ENCODE peak calls at places on chromosomes 3 and 15, in six cellular contexts. B is BE2C, O is cardiac fibroblast, A is GM13977, P is cardiac muscle cell, H is transverse colon. U is an unnamed sample.
A peak's percentile ranks its signal among the peaks of the same experiment; 100 is the strongest.

GRCh38 chr15:71116366-71116765 is 1.1 kb downstream of the THSD4 start:
- DNase-seq in H (peak; percentile 24), A (no peak), O (peak; percentile 41), P (no peak), B (no peak), U (peak; percentile 25)

GRCh38 chr15:64232400-64232799 is 69.6 kb upstream of the PPIB start:
- DNase-seq in O (peak; percentile 67), A (no peak), B (no peak), P (peak; percentile 25), H (no peak), U (no peak)

GRCh38 chr3:117101697-117102096 is 392.1 kb downstream of the TUSC7 start:
- DNase-seq in A (no peak), P (no peak), H (no peak), B (no peak), O (no peak), U (no peak)

GRCh38 chr3:52787246-52787645 is 7.3 kb upstream of the ITIH3 start:
- DNase-seq in B (no peak), H (no peak), P (no peak), A (no peak), O (no peak), U (no peak)

GRCh38 chr15:80798911-80799310 is 19.7 kb downstream of the CEMIP start:
- DNase-seq in A (no peak), O (no peak), B (no peak), H (no peak), P (no peak), U (no peak)

GRCh38 chr15:80405554-80405850 is 1.3 kb downstream of the ARNT2 start:
- DNase-seq in B (no peak), P (no peak), O (no peak), H (no peak), A (no peak), U (no peak)

GRCh38 chr3:16186565-16186964 is 12.1 kb downstream of the GALNT15 start:
- DNase-seq in B (no peak), H (no peak), A (no peak), O (no peak), P (no peak), U (no peak)

GRCh38 chr3:100423611-100424010 is 22.3 kb downstream of the LNP1 start:
- DNase-seq in P (no peak), B (no peak), H (no peak), A (no peak), O (no peak), U (no peak)

GRCh38 chr3:140816804-140817203 is 124.8 kb upstream of the SLC25A36 start:
- DNase-seq in B (no peak), A (no peak), H (no peak), O (no peak), P (no peak), U (no peak)

GRCh38 chr3:10312866-10313265 is 8.0 kb downstream of the SEC13 start:
- DNase-seq in B (no peak), O (no peak), H (no peak), A (no peak), P (no peak), U (no peak)

GRCh38 chr3:59839810-59840515 is 790.1 kb upstream of the CFAP20DC start:
- DNase-seq in A (peak; percentile 11), B (no peak), H (no peak), P (no peak), O (no peak), U (no peak)

GRCh38 chr15:89019436-89019835 is 68.8 kb upstream of the ABHD2 start:
- DNase-seq in O (no peak), A (no peak), B (no peak), P (no peak), H (no peak), U (no peak)

GRCh38 chr15:47917881-47918280 is 200.6 kb downstream of the SEMA6D start:
- DNase-seq in P (no peak), H (no peak), A (no peak), O (no peak), B (no peak), U (no peak)

GRCh38 chr15:52008698-52009434 is 10.2 kb upstream of the MAPK6 start:
- DNase-seq in O (peak; percentile 33), B (no peak), P (no peak), H (no peak), A (no peak), U (no peak)

GRCh38 chr15:51731549-51732267 is 5.7 kb downstream of the LYSMD2 start:
- DNase-seq in A (peak; percentile 58), O (peak; percentile 72), B (no peak), P (peak; percentile 82), H (peak; percentile 28), U (peak; percentile 28)

GRCh38 chr3:66655673-66656072 is 154.9 kb upstream of the LRIG1 start:
- DNase-seq in H (no peak), P (no peak), O (no peak), A (no peak), B (no peak), U (no peak)

GRCh38 chr15:66701422-66702034 is 508 bp upstream of the SMAD6 start:
- DNase-seq in H (peak; percentile 54), P (no peak), A (peak; percentile 61), B (peak; percentile 76), O (no peak), U (no peak)

GRCh38 chr3:98602078-98602678 is 8.8 kb upstream of the CPOX start:
- DNase-seq in A (peak; percentile 51), H (no peak), P (peak; percentile 84), O (peak; percentile 84), B (peak; percentile 50), U (peak; percentile 33)

GRCh38 chr3:169907476-169907875 is 3.9 kb upstream of the SAMD7 start:
- DNase-seq in A (no peak), O (no peak), H (no peak), B (no peak), P (no peak), U (no peak)

GRCh38 chr3:169911272-169911671 is at the start of gene SAMD7:
- DNase-seq in O (no peak), H (no peak), A (no peak), P (no peak), B (no peak), U (no peak)

GRCh38 chr3:169914321-169914720 is 2.9 kb downstream of the SAMD7 start:
- DNase-seq in P (peak; percentile 57), O (peak; percentile 36), B (peak; percentile 56), H (no peak), A (no peak), U (peak; percentile 35)

GRCh38 chr3:169907944-169908343 is 3.4 kb upstream of the SAMD7 start:
- DNase-seq in A (no peak), O (no peak), P (no peak), H (no peak), B (no peak), U (no peak)

DNA sequence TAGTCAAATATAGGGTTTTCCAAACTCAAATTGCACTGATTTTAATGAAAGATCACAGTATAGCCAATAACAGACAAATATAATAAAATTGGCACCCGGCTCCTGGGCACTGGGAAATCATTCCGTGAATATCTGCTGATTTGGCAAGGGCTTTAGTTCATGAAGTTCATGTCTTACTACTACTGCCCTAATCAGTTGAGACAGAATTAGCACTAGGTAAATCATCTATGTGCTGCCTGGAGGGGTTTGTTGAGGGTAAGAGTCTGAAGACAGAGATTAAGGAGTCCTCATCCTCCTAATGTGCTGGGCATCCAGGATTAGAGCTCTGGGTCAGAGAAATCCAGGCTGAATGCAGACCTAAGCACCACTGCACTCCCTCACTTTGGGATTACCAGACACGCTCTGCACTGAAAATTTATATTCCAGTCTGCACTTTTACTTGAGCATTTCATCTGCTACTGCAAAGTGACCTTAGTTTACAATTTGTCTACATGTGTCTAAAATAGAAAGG is 2.0 kb downstream of the SAMD7 start:
- DNase-seq in H (no peak), A (no peak), B (no peak), P (no peak), O (no peak), U (no peak)
- TF ChIP-seq CTCF in H (no peak), A (no peak), B (no peak), P (no peak), O (no peak), U (no peak)

DNA sequence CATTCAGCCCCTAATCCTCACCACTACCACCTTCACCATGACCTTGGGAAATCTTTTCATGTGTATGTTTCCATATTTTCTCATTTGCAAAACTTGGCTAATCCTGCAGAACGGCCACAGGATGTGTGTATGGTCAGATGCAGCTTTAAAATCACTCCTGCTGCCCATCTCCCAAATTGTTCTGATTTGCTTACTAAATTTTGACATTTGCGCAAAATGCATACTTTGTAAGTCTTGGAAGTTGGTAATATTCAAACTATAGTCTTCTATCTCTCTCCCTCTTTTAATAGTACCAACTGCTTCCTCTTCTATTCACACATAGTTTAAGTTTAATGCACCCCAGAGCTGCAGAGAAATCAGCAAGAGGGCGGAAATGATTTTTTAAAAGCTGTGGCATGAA is 181.5 kb downstream of the CHST2 start:
- DNase-seq in P (no peak), O (no peak), A (no peak), H (no peak), B (no peak), U (no peak)
- TF ChIP-seq CTCF in P (no peak), O (no peak), A (no peak), H (no peak), B (no peak), U (no peak)

DNA sequence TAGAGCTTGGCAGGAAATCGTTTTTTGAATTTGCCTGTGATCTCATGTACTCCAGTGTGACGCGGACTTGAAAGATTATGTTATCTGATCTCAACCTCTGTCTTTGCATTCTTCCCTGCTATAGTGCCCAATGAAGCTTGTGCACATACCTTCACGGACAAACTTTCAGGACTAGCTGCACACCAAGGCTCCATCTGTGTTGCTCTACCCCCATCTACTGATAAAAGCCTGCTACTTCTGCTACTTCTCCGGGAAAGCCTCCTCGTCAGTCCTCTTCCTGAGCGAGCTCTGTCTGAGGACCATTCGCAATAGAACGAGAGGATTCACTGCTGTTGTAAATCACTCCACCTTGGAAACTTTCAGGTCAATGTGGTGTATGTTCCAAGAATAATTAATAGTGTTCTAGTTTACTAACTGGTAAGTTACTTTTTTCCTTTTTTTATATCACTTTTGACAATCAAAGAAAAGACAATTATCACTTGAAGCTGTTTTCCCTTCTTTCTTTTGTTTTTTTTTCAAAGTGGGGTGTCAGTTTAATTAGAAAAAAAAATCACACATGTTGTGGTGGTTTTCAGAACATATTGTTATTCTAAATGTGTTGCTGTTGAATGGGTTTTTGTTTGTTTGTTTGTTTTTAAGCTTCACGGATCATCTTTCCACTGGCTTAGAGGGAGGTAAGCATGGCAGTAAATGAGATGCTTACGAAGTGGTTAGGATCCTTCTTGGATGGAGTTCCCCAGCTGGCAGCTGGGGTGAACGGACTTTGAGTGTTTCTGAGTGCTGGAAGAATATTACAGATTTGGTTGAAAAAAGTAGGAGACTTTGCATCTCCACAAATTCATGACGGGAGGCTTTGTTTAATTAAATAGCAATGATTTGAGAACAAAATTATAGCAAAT is 217.7 kb downstream of the ARRDC4 start:
- DNase-seq in O (peak; percentile 61), H (peak; percentile 29), B (peak; percentile 41), P (peak; percentile 66), A (peak; percentile 11), U (peak; percentile 68)
- TF ChIP-seq CTCF in O (peak; percentile 58), H (peak; percentile 79), B (peak; percentile 82), P (peak; percentile 57), A (no peak), U (peak; percentile 32)

GRCh38 chr15:68679161-68679560 is 100.4 kb downstream of the CORO2B start:
- DNase-seq in P (no peak), A (no peak), B (no peak), O (no peak), H (no peak), U (no peak)

GRCh38 chr15:68678746-68679145 is 100.0 kb downstream of the CORO2B start:
- DNase-seq in B (no peak), O (no peak), P (no peak), H (no peak), A (no peak), U (no peak)

GRCh38 chr15:68676926-68677325 is 98.1 kb downstream of the CORO2B start:
- DNase-seq in B (no peak), H (no peak), O (no peak), A (no peak), P (no peak), U (no peak)

GRCh38 chr15:68676011-68676605 is 97.3 kb downstream of the CORO2B start:
- DNase-seq in A (no peak), O (no peak), P (no peak), B (no peak), H (no peak), U (no peak)

GRCh38 chr15:68677996-68678395 is 99.2 kb downstream of the CORO2B start:
- DNase-seq in B (no peak), A (no peak), P (no peak), O (no peak), H (no peak), U (no peak)
- TF ChIP-seq CTCF in B (no peak), A (no peak), P (no peak), O (no peak), H (no peak), U (no peak)

U was measured in Calu3.